ENCODE peak calls at places on chromosomes 1 and 21, in seven cellular contexts. S is putamen; W is activated gamma-delta T cell treated with Interleukin-2 at 50 U/mL for 16 hours; K is activated T-helper 9 cell treated with anti-CD3 and anti-CD28 coated beads, Interleukin-2, amount 50 U/mL, for 16 hours; N is upper lobe of right lung; R is GM23338; A is activated T-cell treated with anti-CD3 and anti-CD28 coated beads for 1 hour. M is an unnamed sample.

GRCh38 chr1:1997561-1997960 is 6.0 kb downstream of the CFAP74 start:
- DNase-seq in S (no peak), W (no peak), K (no peak), N (no peak), R (no peak), A (no peak), M (no peak)

GRCh38 chr1:119674835-119675289 is 26.8 kb upstream of the ZNF697 start:
- DNase-seq in S (peak), W (no peak), K (no peak), N (no peak), R (peak), A (no peak), M (no peak)

GRCh38 chr1:178938959-178939317 is 68.1 kb upstream of the ANGPTL1 start:
- DNase-seq in S (no peak), W (no peak), K (no peak), N (no peak), R (no peak), A (no peak), M (no peak)

GRCh38 chr1:204494281-204495077 is at the start of gene PIK3C2B:
- DNase-seq in S (peak), W (peak), K (peak), N (peak), R (peak), A (peak), M (peak)

GRCh38 chr1:229093258-229093540 is 177.7 kb upstream of the RAB4A start:
- DNase-seq in S (no peak), W (no peak), K (no peak), N (no peak), R (peak), A (no peak), M (no peak)

GRCh38 chr1:212166296-212167039 is 118.7 kb upstream of the PPP2R5A start:
- DNase-seq in S (peak), W (no peak), K (no peak), N (no peak), R (no peak), A (no peak), M (no peak)

GRCh38 chr1:91803847-91804545 is 82.0 kb downstream of the TGFBR3 start:
- DNase-seq in S (no peak), W (peak), K (peak), N (no peak), R (no peak), A (peak), M (peak)

GRCh38 chr1:244273262-244273844 is 178.4 kb downstream of the ADSS2 start:
- DNase-seq in S (no peak), W (no peak), K (no peak), N (no peak), R (no peak), A (no peak), M (no peak)

GRCh38 chr1:4110888-4111287 is 210.8 kb upstream of the C1orf174 start:
- DNase-seq in S (no peak), W (no peak), K (no peak), N (peak), R (no peak), A (no peak), M (no peak)

GRCh38 chr1:25728301-25728935 is 71.6 kb upstream of the SELENON start:
- DNase-seq in S (no peak), W (no peak), K (no peak), N (no peak), R (no peak), A (no peak), M (no peak)

GRCh38 chr1:44546403-44547053 is 127.8 kb downstream of the TMEM53 start:
- DNase-seq in S (no peak), W (no peak), K (no peak), N (peak), R (peak), A (no peak), M (no peak)

GRCh38 chr21:35982717-35983116 is 77.6 kb downstream of the SETD4 start:
- DNase-seq in S (no peak), W (no peak), K (no peak), N (no peak), R (no peak), A (no peak), M (no peak)

GRCh38 chr1:26053718-26054572 is 8.0 kb upstream of the SLC30A2 start:
- DNase-seq in S (no peak), W (no peak), K (no peak), N (no peak), R (peak), A (no peak), M (no peak)

GRCh38 chr1:173862769-173863223 is 5.0 kb downstream of the GAS5 start:
- DNase-seq in S (no peak), W (no peak), K (no peak), N (no peak), R (peak), A (no peak), M (no peak)

GRCh38 chr1:89670711-89671110 is 37.8 kb downstream of the LRRC8C start:
- DNase-seq in S (no peak), W (no peak), K (no peak), N (no peak), R (no peak), A (no peak), M (no peak)

GRCh38 chr1:171645553-171646336 is 6.7 kb downstream of the MYOC start:
- DNase-seq in S (peak), W (no peak), K (no peak), N (no peak), R (no peak), A (no peak), M (no peak)

GRCh38 chr1:53719469-53719868 is 19.5 kb downstream of the GLIS1 start:
- DNase-seq in S (no peak), W (no peak), K (no peak), N (no peak), R (no peak), A (no peak), M (no peak)

GRCh38 chr1:206735553-206736031 is 35.0 kb upstream of the IL19 start:
- DNase-seq in S (no peak), W (no peak), K (no peak), N (no peak), R (no peak), A (no peak), M (no peak)

GRCh38 chr1:68442822-68443556 is 6.8 kb downstream of the RPE65 start:
- DNase-seq in S (no peak), W (no peak), K (no peak), N (no peak), R (peak), A (no peak), M (no peak)

GRCh38 chr21:31397515-31397926 is 53.5 kb upstream of the TIAM1 start:
- DNase-seq in S (peak), W (no peak), K (no peak), N (no peak), R (no peak), A (no peak), M (no peak)

GRCh38 chr1:156500847-156501686 is 492 bp upstream of the MEF2D start:
- DNase-seq in S (peak), W (peak), K (peak), N (peak), R (peak), A (peak), M (peak)

GRCh38 chr1:198056255-198056654 is 100.5 kb upstream of the NEK7 start:
- DNase-seq in S (no peak), W (no peak), K (no peak), N (no peak), R (peak), A (no peak), M (no peak)

M was measured in activated effector memory CD4-positive, alpha-beta T cell treated with Interleukin-2 at 50 U/mL for 16 hours.